ENCODE peak calls at places on chromosomes 2 and 18, in six cellular contexts. One of them, this sample, is unnamed. For H3K4me1, the result is how much of the 10 kb centered on the place peaks cover.

GRCh38 chr18:48887905-48888531 is 62.7 kb downstream of the SMAD7 start:
- DNase-seq in OCI-LY7: no peak
- DNase-seq in neural progenitor cell: peak
- DNase-seq in upper lobe of right lung: peak
- DNase-seq in neuronal stem cell: no peak
- DNase-seq in small intestine: no peak
- DNase-seq in this sample: no peak

GRCh38 chr18:35938158-35938557 is 34.3 kb upstream of the RMP24 start:
- DNase-seq in small intestine: no peak
- DNase-seq in OCI-LY7: no peak
- DNase-seq in upper lobe of right lung: no peak
- DNase-seq in neural progenitor cell: no peak
- DNase-seq in neuronal stem cell: no peak
- DNase-seq in this sample: no peak

GRCh38 chr2:181300600-181301291 is 156.4 kb upstream of the ITGA4 start:
- DNase-seq in neuronal stem cell: no peak
- DNase-seq in OCI-LY7: no peak
- DNase-seq in neural progenitor cell: no peak
- DNase-seq in small intestine: peak
- DNase-seq in upper lobe of right lung: no peak
- DNase-seq in this sample: peak

GRCh38 chr2:151774506-151774905 is 40.2 kb upstream of the NEB start:
- DNase-seq in neural progenitor cell: no peak
- DNase-seq in upper lobe of right lung: no peak
- DNase-seq in OCI-LY7: peak
- DNase-seq in small intestine: no peak
- DNase-seq in neuronal stem cell: no peak
- DNase-seq in this sample: no peak

GRCh38 chr2:53422979-53423378 is 344.6 kb upstream of the CHAC2 start:
- DNase-seq in upper lobe of right lung: no peak
- DNase-seq in neural progenitor cell: peak
- DNase-seq in OCI-LY7: peak
- DNase-seq in small intestine: peak
- DNase-seq in neuronal stem cell: peak
- DNase-seq in this sample: no peak

GRCh38 chr2:69816923-69817542 is 12.4 kb upstream of the GMCL1 start:
- DNase-seq in small intestine: peak
- DNase-seq in upper lobe of right lung: no peak
- DNase-seq in OCI-LY7: peak
- DNase-seq in neuronal stem cell: peak
- DNase-seq in neural progenitor cell: peak
- DNase-seq in this sample: peak

GRCh38 chr2:126657636-126658315 is 1.8 kb downstream of the GYPC start:
- DNase-seq in neuronal stem cell: peak
- DNase-seq in upper lobe of right lung: peak
- DNase-seq in small intestine: peak
- DNase-seq in OCI-LY7: peak
- DNase-seq in neural progenitor cell: peak
- DNase-seq in this sample: peak

GRCh38 chr2:65057391-65058052 is 1.3 kb downstream of the CEP68 start:
- DNase-seq in OCI-LY7: peak
- DNase-seq in neural progenitor cell: no peak
- DNase-seq in neuronal stem cell: no peak
- DNase-seq in small intestine: peak
- DNase-seq in upper lobe of right lung: no peak
- DNase-seq in this sample: peak

GRCh38 chr18:3645384-3646156 is 195.6 kb downstream of the TGIF1 start:
- DNase-seq in small intestine: no peak
- DNase-seq in neural progenitor cell: no peak
- DNase-seq in upper lobe of right lung: no peak
- DNase-seq in OCI-LY7: peak
- DNase-seq in neuronal stem cell: no peak
- DNase-seq in this sample: no peak

GRCh38 chr18:63683890-63684289 is 18.9 kb upstream of the SERPINB11 start:
- DNase-seq in neuronal stem cell: no peak
- DNase-seq in upper lobe of right lung: no peak
- DNase-seq in neural progenitor cell: no peak
- DNase-seq in small intestine: no peak
- DNase-seq in OCI-LY7: no peak
- DNase-seq in this sample: no peak

GRCh38 chr2:211836409-211836808 is 702.2 kb downstream of the ERBB4 start:
- DNase-seq in upper lobe of right lung: no peak
- DNase-seq in small intestine: no peak
- DNase-seq in neuronal stem cell: no peak
- DNase-seq in OCI-LY7: no peak
- DNase-seq in neural progenitor cell: no peak
- DNase-seq in this sample: no peak

GRCh38 chr18:34767601-34768027 is 57.5 kb downstream of the DTNA start:
- DNase-seq in neuronal stem cell: no peak
- DNase-seq in small intestine: no peak
- DNase-seq in neural progenitor cell: no peak
- DNase-seq in upper lobe of right lung: no peak
- DNase-seq in OCI-LY7: no peak
- DNase-seq in this sample: no peak

GRCh38 chr2:53397085-53397484 is 370.5 kb upstream of the CHAC2 start:
- DNase-seq in neuronal stem cell: no peak
- DNase-seq in OCI-LY7: no peak
- DNase-seq in small intestine: no peak
- DNase-seq in neural progenitor cell: no peak
- DNase-seq in upper lobe of right lung: no peak
- DNase-seq in this sample: no peak

GRCh38 chr2:128500136-128500800 is 181.6 kb upstream of the HS6ST1 start:
- DNase-seq in upper lobe of right lung: peak
- DNase-seq in small intestine: no peak
- DNase-seq in neuronal stem cell: no peak
- DNase-seq in neural progenitor cell: no peak
- DNase-seq in OCI-LY7: peak
- DNase-seq in this sample: no peak

GRCh38 chr18:47036298-47036874 is 965 bp upstream of the ELOA2 start:
- DNase-seq in upper lobe of right lung: no peak
- DNase-seq in small intestine: peak
- DNase-seq in neural progenitor cell: peak
- DNase-seq in OCI-LY7: peak
- DNase-seq in neuronal stem cell: no peak
- DNase-seq in this sample: no peak

GRCh38 chr2:219042157-219042556 is 841 bp upstream of the CFAP65 start:
- DNase-seq in neuronal stem cell: no peak
- DNase-seq in neural progenitor cell: no peak
- DNase-seq in upper lobe of right lung: no peak
- DNase-seq in OCI-LY7: no peak
- DNase-seq in small intestine: no peak
- DNase-seq in this sample: no peak

GRCh38 chr2:163647300-163647699 is 88.5 kb downstream of the FIGN start:
- DNase-seq in OCI-LY7: no peak
- DNase-seq in neuronal stem cell: no peak
- DNase-seq in neural progenitor cell: no peak
- DNase-seq in upper lobe of right lung: no peak
- DNase-seq in small intestine: no peak
- DNase-seq in this sample: no peak

GRCh38 chr18:13165636-13166423 is 52.7 kb upstream of the LDLRAD4 start:
- DNase-seq in OCI-LY7: no peak
- DNase-seq in upper lobe of right lung: no peak
- DNase-seq in small intestine: peak
- DNase-seq in neural progenitor cell: peak
- DNase-seq in neuronal stem cell: no peak
- DNase-seq in this sample: no peak

GRCh38 chr2:177625744-177626655 is 233.4 kb downstream of the AGPS start:
- DNase-seq in neural progenitor cell: no peak
- DNase-seq in small intestine: no peak
- DNase-seq in neuronal stem cell: no peak
- DNase-seq in OCI-LY7: peak
- DNase-seq in upper lobe of right lung: no peak
- DNase-seq in this sample: no peak

GRCh38 chr2:20217041-20217970 is 7.6 kb downstream of the SDC1 start:
- DNase-seq in neuronal stem cell: no peak
- DNase-seq in small intestine: peak
- DNase-seq in upper lobe of right lung: peak
- DNase-seq in OCI-LY7: no peak
- DNase-seq in neural progenitor cell: no peak
- DNase-seq in this sample: no peak

GRCh38 chr2:20214566-20215182 is 10.3 kb downstream of the SDC1 start:
- DNase-seq in OCI-LY7: no peak
- DNase-seq in neuronal stem cell: no peak
- DNase-seq in neural progenitor cell: peak
- DNase-seq in small intestine: no peak
- DNase-seq in upper lobe of right lung: no peak
- DNase-seq in this sample: no peak

GRCh38 chr2:20215183-20216040 is 9.5 kb downstream of the SDC1 start:
- DNase-seq in OCI-LY7: no peak
- DNase-seq in neuronal stem cell: no peak
- DNase-seq in upper lobe of right lung: peak
- DNase-seq in small intestine: peak
- DNase-seq in neural progenitor cell: no peak
- DNase-seq in this sample: peak

GRCh38 chr2:20218331-20219320 is 6.3 kb downstream of the SDC1 start:
- DNase-seq in upper lobe of right lung: peak
- DNase-seq in neural progenitor cell: no peak
- DNase-seq in OCI-LY7: no peak
- DNase-seq in small intestine: no peak
- DNase-seq in neuronal stem cell: no peak
- DNase-seq in this sample: no peak

GRCh38 chr2:20216130-20217025 is 8.6 kb downstream of the SDC1 start:
- DNase-seq in neural progenitor cell: no peak
- DNase-seq in OCI-LY7: no peak
- DNase-seq in upper lobe of right lung: peak
- DNase-seq in small intestine: no peak
- DNase-seq in neuronal stem cell: no peak
- DNase-seq in this sample: peak
- H3K27ac ChIP-seq in neural progenitor cell: no peak
- H3K27ac ChIP-seq in OCI-LY7: no peak
- H3K27ac ChIP-seq in upper lobe of right lung: peak
- H3K27ac ChIP-seq in small intestine: peak
- H3K27ac ChIP-seq in neuronal stem cell: no peak
- H3K27ac ChIP-seq in this sample: no peak

GRCh38 chr2:182973441-182974352 is 64.6 kb downstream of the NCKAP1 start:
- DNase-seq in upper lobe of right lung: no peak
- DNase-seq in small intestine: peak
- DNase-seq in OCI-LY7: no peak
- DNase-seq in neuronal stem cell: no peak
- DNase-seq in neural progenitor cell: no peak
- DNase-seq in this sample: no peak

GRCh38 chr2:182977463-182977862 is 60.8 kb downstream of the NCKAP1 start:
- DNase-seq in neuronal stem cell: no peak
- DNase-seq in neural progenitor cell: no peak
- DNase-seq in OCI-LY7: no peak
- DNase-seq in upper lobe of right lung: no peak
- DNase-seq in small intestine: no peak
- DNase-seq in this sample: no peak

GRCh38 chr2:182972548-182972942 is 65.7 kb downstream of the NCKAP1 start:
- DNase-seq in upper lobe of right lung: no peak
- DNase-seq in neuronal stem cell: no peak
- DNase-seq in neural progenitor cell: no peak
- DNase-seq in OCI-LY7: no peak
- DNase-seq in small intestine: peak
- DNase-seq in this sample: no peak

GRCh38 chr2:182970486-182970885 is 67.8 kb downstream of the NCKAP1 start:
- DNase-seq in OCI-LY7: no peak
- DNase-seq in neural progenitor cell: no peak
- DNase-seq in neuronal stem cell: no peak
- DNase-seq in upper lobe of right lung: no peak
- DNase-seq in small intestine: no peak
- DNase-seq in this sample: no peak

GRCh38 chr2:182971820-182972547 is 66.3 kb downstream of the NCKAP1 start:
- DNase-seq in small intestine: no peak
- DNase-seq in OCI-LY7: peak
- DNase-seq in neuronal stem cell: no peak
- DNase-seq in neural progenitor cell: no peak
- DNase-seq in upper lobe of right lung: no peak
- DNase-seq in this sample: no peak
- H3K4me3 ChIP-seq in small intestine: no peak
- H3K4me3 ChIP-seq in OCI-LY7: no peak
- H3K4me3 ChIP-seq in neuronal stem cell: no peak
- H3K4me3 ChIP-seq in neural progenitor cell: no peak
- H3K4me3 ChIP-seq in upper lobe of right lung: no peak
- H3K4me3 ChIP-seq in this sample: no peak

GRCh38 chr18:9691235-9691634 is 16.9 kb upstream of the RAB31 start:
- DNase-seq in neural progenitor cell: no peak
- DNase-seq in small intestine: no peak
- DNase-seq in OCI-LY7: no peak
- DNase-seq in neuronal stem cell: no peak
- DNase-seq in upper lobe of right lung: no peak
- DNase-seq in this sample: no peak

GRCh38 chr18:9690418-9691178 is 17.5 kb upstream of the RAB31 start:
- DNase-seq in neuronal stem cell: no peak
- DNase-seq in neural progenitor cell: no peak
- DNase-seq in upper lobe of right lung: no peak
- DNase-seq in OCI-LY7: no peak
- DNase-seq in small intestine: no peak
- DNase-seq in this sample: no peak

GRCh38 chr18:9688036-9688741 is 19.9 kb upstream of the RAB31 start:
- DNase-seq in neural progenitor cell: no peak
- DNase-seq in OCI-LY7: no peak
- DNase-seq in upper lobe of right lung: no peak
- DNase-seq in small intestine: no peak
- DNase-seq in neuronal stem cell: no peak
- DNase-seq in this sample: no peak

GRCh38 chr18:9684901-9685738 is 23.0 kb upstream of the RAB31 start:
- DNase-seq in neuronal stem cell: no peak
- DNase-seq in OCI-LY7: no peak
- DNase-seq in small intestine: no peak
- DNase-seq in upper lobe of right lung: peak
- DNase-seq in neural progenitor cell: no peak
- DNase-seq in this sample: no peak

GRCh38 chr18:9689253-9689652 is 18.8 kb upstream of the RAB31 start:
- DNase-seq in upper lobe of right lung: no peak
- DNase-seq in small intestine: no peak
- DNase-seq in neural progenitor cell: no peak
- DNase-seq in neuronal stem cell: no peak
- DNase-seq in OCI-LY7: no peak
- DNase-seq in this sample: no peak
- H3K4me1 ChIP-seq in upper lobe of right lung: under half
- H3K4me1 ChIP-seq in small intestine: under half
- H3K4me1 ChIP-seq in neural progenitor cell: under half
- H3K4me1 ChIP-seq in neuronal stem cell: under half
- H3K4me1 ChIP-seq in OCI-LY7: under half
- H3K4me1 ChIP-seq in this sample: under half

GRCh38 chr18:45402485-45403056 is 212.7 kb upstream of the SLC14A2 start:
- DNase-seq in neural progenitor cell: no peak
- DNase-seq in neuronal stem cell: no peak
- DNase-seq in small intestine: peak
- DNase-seq in OCI-LY7: no peak
- DNase-seq in upper lobe of right lung: no peak
- DNase-seq in this sample: no peak
- H3K27ac ChIP-seq in neural progenitor cell: no peak
- H3K27ac ChIP-seq in neuronal stem cell: no peak
- H3K27ac ChIP-seq in small intestine: no peak
- H3K27ac ChIP-seq in OCI-LY7: no peak
- H3K27ac ChIP-seq in upper lobe of right lung: no peak
- H3K27ac ChIP-seq in this sample: no peak

GRCh38 chr2:176140130-176140519 is 10.6 kb downstream of the HOXD8 start:
- DNase-seq in neuronal stem cell: no peak
- DNase-seq in upper lobe of right lung: no peak
- DNase-seq in OCI-LY7: no peak
- DNase-seq in small intestine: no peak
- DNase-seq in neural progenitor cell: no peak
- DNase-seq in this sample: no peak
- H3K4me3 ChIP-seq in neuronal stem cell: peak
- H3K4me3 ChIP-seq in upper lobe of right lung: peak
- H3K4me3 ChIP-seq in OCI-LY7: no peak
- H3K4me3 ChIP-seq in small intestine: peak
- H3K4me3 ChIP-seq in neural progenitor cell: peak
- H3K4me3 ChIP-seq in this sample: no peak